ENCODE peak calls at places on chromosome 17, in five cellular contexts. Y is germinal center, A is EL, O is bronchial epithelial cell, L is A549. B is an unnamed sample.

GRCh38 chr17:57295526-57296023 is 39.3 kb downstream of the MSI2 start:
- DNase-seq in L (no peak), A (peak; percentile 70), Y (no peak), O (no peak), B (no peak)

GRCh38 chr17:34728771-34729310 is 149.5 kb downstream of the TMEM132E start:
- DNase-seq in Y (no peak), A (no peak), L (no peak), O (no peak), B (no peak)

GRCh38 chr17:55444471-55445441 is 23.1 kb upstream of the MMD start:
- DNase-seq in O (peak; percentile 16), Y (peak; percentile 44), A (peak; percentile 69), L (no peak), B (no peak)

GRCh38 chr17:35898283-35899070 is 18.3 kb upstream of the CCL5 start:
- DNase-seq in A (no peak), Y (no peak), L (no peak), O (peak; percentile 15), B (peak; percentile 45)

GRCh38 chr17:1033503-1033902 is 36.6 kb downstream of the TIMM22 start:
- DNase-seq in A (no peak), L (no peak), O (peak; percentile 23), Y (no peak), B (no peak)

GRCh38 chr17:80827646-80828643 is 163.7 kb upstream of the CHMP6 start:
- DNase-seq in Y (no peak), A (no peak), L (no peak), O (peak; percentile 47), B (no peak)

GRCh38 chr17:1256699-1257098 is 13.5 kb upstream of the BHLHA9 start:
- DNase-seq in O (no peak), Y (no peak), L (no peak), A (no peak), B (no peak)

GRCh38 chr17:48586355-48586924 is 3.6 kb downstream of the HOXB3 start:
- DNase-seq in A (no peak), O (no peak), L (no peak), Y (peak; percentile 42), B (no peak)

GRCh38 chr17:21002309-21003006 is 40.4 kb downstream of the USP22 start:
- DNase-seq in Y (no peak), L (no peak), A (no peak), O (no peak), B (no peak)

GRCh38 chr17:82835122-82835521 is 4.7 kb downstream of the ZNF750 start:
- DNase-seq in O (no peak), A (no peak), L (no peak), Y (no peak), B (no peak)

GRCh38 chr17:65698381-65699061 is 137.1 kb upstream of the AXIN2 start:
- DNase-seq in O (peak; percentile 35), Y (no peak), L (no peak), A (peak; percentile 59), B (peak; percentile 54)

GRCh38 chr17:39972271-39972670 is 8.3 kb upstream of the PSMD3 start:
- DNase-seq in Y (no peak), A (no peak), L (no peak), O (no peak), B (no peak)

GRCh38 chr17:9101356-9101755 is 80.0 kb downstream of the NTN1 start:
- DNase-seq in O (no peak), Y (no peak), L (no peak), A (no peak), B (no peak)

GRCh38 chr17:16027708-16028584 is 28.3 kb downstream of the TTC19 start:
- DNase-seq in A (peak; percentile 94), O (peak; percentile 96), L (peak; percentile 95), Y (no peak), B (peak; percentile 85)

GRCh38 chr17:50631908-50632571 is 2.6 kb upstream of the ABCC3 start:
- DNase-seq in L (no peak), O (peak; percentile 67), A (no peak), Y (no peak), B (no peak)

GRCh38 chr17:4142107-4142900 is 526 bp downstream of the ZZEF1 start:
- DNase-seq in A (peak; percentile 38), L (no peak), Y (peak; percentile 45), O (no peak), B (peak; percentile 69)

GRCh38 chr17:43328650-43329049 is 70.1 kb upstream of the ARL4D start:
- DNase-seq in O (peak; percentile 38), L (no peak), A (no peak), Y (no peak), B (peak; percentile 31)

GRCh38 chr17:55883112-55883511 is 132.3 kb downstream of the PCTP start:
- DNase-seq in A (peak; percentile 2), Y (no peak), L (peak; percentile 3), O (no peak), B (no peak)

GRCh38 chr17:80575057-80575875 is 30.6 kb downstream of the RPTOR start:
- DNase-seq in Y (peak; percentile 90), L (peak; percentile 95), A (peak; percentile 85), O (peak; percentile 82), B (peak; percentile 88)

GRCh38 chr17:47695664-47696376 is 1.9 kb downstream of the TBKBP1 start:
- DNase-seq in L (no peak), O (no peak), Y (no peak), A (no peak), B (peak; percentile 45)

GRCh38 chr17:39196191-39196819 is 1.2 kb downstream of the CACNB1 start:
- DNase-seq in A (peak; percentile 36), O (no peak), L (no peak), Y (no peak), B (no peak)

GRCh38 chr17:79609616-79610150 is 1.2 kb downstream of the RBFOX3 start:
- DNase-seq in O (no peak), L (peak; percentile 66), A (no peak), Y (no peak), B (no peak)

B was measured in cardiac muscle cell.